ENCODE peak calls at places on chromosomes 7 and 10, in nine cellular contexts. M is heart left ventricle; O is CD4-positive, alpha-beta T cell; Q is K562; R is fibroblast of pulmonary artery; K is heart right ventricle; H is neural crest cell; L is psoas muscle; V is CD14-positive monocyte. D is an unnamed sample.

GRCh38 chr10:17923728-17924127 is 28.0 kb upstream of the SLC39A12 start:
- DNase-seq in M (no peak), H (no peak), Q (no peak), L (no peak), R (peak), V (no peak), K (no peak), O (no peak), D (no peak)

GRCh38 chr10:90007226-90007625 is 305.8 kb downstream of the KIF20B start:
- DNase-seq in K (no peak), O (no peak), V (no peak), R (no peak), L (no peak), H (no peak), M (no peak), Q (no peak), D (no peak)

GRCh38 chr10:57627642-57628178 is 640.0 kb downstream of the IPMK start:
- DNase-seq in V (no peak), K (no peak), R (no peak), M (no peak), H (no peak), O (no peak), L (no peak), Q (no peak), D (no peak)

GRCh38 chr10:63352976-63353375 is 112.8 kb downstream of the JMJD1C start:
- DNase-seq in R (no peak), L (no peak), M (no peak), V (no peak), H (no peak), O (no peak), Q (no peak), K (no peak), D (no peak)

GRCh38 chr10:91590904-91591791 is 41.7 kb downstream of the PPP1R3C start:
- DNase-seq in Q (peak), M (peak), K (peak), O (no peak), L (peak), H (no peak), R (peak), V (no peak), D (no peak)

GRCh38 chr10:15744217-15744865 is 24.6 kb upstream of the ITGA8 start:
- DNase-seq in R (peak), M (peak), O (no peak), K (no peak), V (no peak), H (peak), Q (peak), L (no peak), D (no peak)

GRCh38 chr10:44946201-44946600 is 13.4 kb upstream of the RASSF4 start:
- DNase-seq in Q (no peak), R (no peak), L (no peak), O (no peak), V (no peak), H (no peak), M (no peak), K (no peak), D (no peak)

GRCh38 chr7:33185786-33186185 is 56.4 kb downstream of the BBS9 start:
- DNase-seq in O (no peak), H (no peak), Q (peak), R (peak), K (no peak), L (no peak), V (no peak), M (no peak), D (no peak)

GRCh38 chr7:115475206-115475605 is 553.3 kb downstream of the MDFIC start:
- DNase-seq in H (no peak), R (no peak), O (no peak), L (no peak), K (no peak), Q (no peak), V (no peak), M (no peak), D (no peak)

GRCh38 chr10:126160971-126161630 is 227.2 kb downstream of the ADAM12 start:
- DNase-seq in M (no peak), V (no peak), L (no peak), Q (no peak), K (no peak), H (no peak), O (no peak), R (no peak), D (no peak)

GRCh38 chr10:73991846-73992245 is 6.1 kb upstream of the VCL start:
- DNase-seq in O (peak), M (peak), V (peak), L (peak), Q (peak), R (no peak), H (no peak), K (no peak), D (no peak)

GRCh38 chr7:158270106-158270775 is 317.4 kb downstream of the PTPRN2 start:
- DNase-seq in R (no peak), L (peak), K (no peak), H (no peak), V (peak), M (peak), Q (no peak), O (no peak), D (peak)

GRCh38 chr10:52011113-52011512 is 303.0 kb upstream of the DKK1 start:
- DNase-seq in Q (no peak), H (no peak), M (no peak), V (no peak), K (no peak), O (no peak), R (no peak), L (no peak), D (no peak)

GRCh38 chr10:124019886-124020797 is 73.3 kb downstream of the CHST15 start:
- DNase-seq in K (peak), Q (no peak), R (no peak), O (no peak), M (peak), V (no peak), H (no peak), L (peak), D (no peak)

GRCh38 chr7:24366901-24367300 is 82.9 kb downstream of the NPY start:
- DNase-seq in L (no peak), R (no peak), H (no peak), O (no peak), V (no peak), K (no peak), M (no peak), Q (no peak), D (no peak)

GRCh38 chr10:128969551-128969950 is 497.5 kb upstream of the MGMT start:
- DNase-seq in K (no peak), V (no peak), L (no peak), Q (no peak), M (no peak), O (no peak), H (no peak), R (no peak), D (no peak)

GRCh38 chr7:134941185-134941900 is 45.0 kb upstream of the AGBL3 start:
- DNase-seq in V (no peak), M (no peak), R (peak), K (no peak), O (no peak), L (no peak), Q (no peak), H (no peak), D (no peak)

GRCh38 chr7:100682228-100682741 is 8.7 kb downstream of the GNB2 start:
- DNase-seq in M (no peak), R (no peak), Q (peak), V (no peak), O (no peak), H (no peak), L (peak), K (no peak), D (no peak)

GRCh38 chr7:98163704-98164478 is 47.3 kb upstream of the BHLHA15 start:
- DNase-seq in M (no peak), L (no peak), V (no peak), H (no peak), O (no peak), Q (no peak), K (no peak), R (peak), D (no peak)

GRCh38 chr10:128263891-128264688 is 137.9 kb upstream of the MKI67 start:
- DNase-seq in M (peak), L (peak), H (peak), V (no peak), K (peak), Q (peak), O (peak), R (peak), D (no peak)

GRCh38 chr7:118186491-118186890 is 2.5 kb downstream of the LSM8 start:
- DNase-seq in K (no peak), O (no peak), Q (no peak), L (no peak), R (no peak), H (no peak), V (no peak), M (no peak), D (no peak)

GRCh38 chr10:102767428-102768160 is 23.8 kb downstream of the WBP1L start:
- DNase-seq in K (no peak), R (no peak), H (no peak), M (no peak), Q (no peak), O (no peak), L (no peak), V (no peak), D (no peak)

GRCh38 chr7:106270122-106270977 is 14.4 kb downstream of the NAMPT start:
- DNase-seq in Q (no peak), K (no peak), V (no peak), R (peak), L (no peak), H (no peak), M (no peak), O (no peak), D (no peak)

GRCh38 chr7:47803846-47804245 is 144.4 kb downstream of the PKD1L1 start:
- DNase-seq in V (no peak), O (no peak), R (no peak), H (no peak), K (no peak), L (no peak), M (no peak), Q (no peak), D (no peak)

GRCh38 chr10:132848306-132848705 is 62.4 kb upstream of the NKX6-2 start:
- DNase-seq in Q (no peak), H (no peak), M (no peak), V (no peak), R (no peak), K (peak), O (peak), L (no peak), D (no peak)

GRCh38 chr7:102264367-102264891 is 22.2 kb upstream of the SH2B2 start:
- DNase-seq in Q (peak), L (no peak), M (no peak), R (peak), V (no peak), K (no peak), H (no peak), O (no peak), D (no peak)

GRCh38 chr10:48456361-48456804 is 148.5 kb downstream of the ARHGAP22 start:
- DNase-seq in M (peak), K (peak), V (peak), H (no peak), Q (peak), R (peak), O (no peak), L (peak), D (no peak)

GRCh38 chr10:72242675-72243074 is 26.6 kb upstream of the ASCC1 start:
- DNase-seq in L (peak), M (peak), V (no peak), O (no peak), R (peak), Q (no peak), H (no peak), K (peak), D (peak)

GRCh38 chr10:120963053-120963533 is 111.9 kb downstream of the WDR11 start:
- DNase-seq in L (no peak), R (no peak), Q (no peak), O (no peak), M (no peak), V (no peak), H (no peak), K (no peak), D (no peak)

GRCh38 chr10:111267673-111268072 is 190.8 kb downstream of the ADRA2A start:
- DNase-seq in L (no peak), K (no peak), M (no peak), Q (no peak), V (no peak), R (no peak), H (no peak), O (no peak), D (no peak)

GRCh38 chr7:134448359-134449229 is 10.3 kb downstream of the AKR1B1 start:
- DNase-seq in M (no peak), K (no peak), H (no peak), L (no peak), Q (peak), R (peak), V (no peak), O (no peak), D (no peak)

GRCh38 chr7:28732037-28732869 is 225.9 kb downstream of the TRIL start:
- DNase-seq in L (no peak), Q (no peak), K (peak), H (no peak), R (peak), M (peak), O (no peak), V (no peak), D (no peak)

GRCh38 chr7:132122901-132123300 is 453.4 kb downstream of the PLXNA4 start:
- DNase-seq in L (no peak), R (no peak), M (no peak), H (no peak), K (no peak), O (no peak), V (no peak), Q (no peak), D (no peak)

GRCh38 chr10:49598164-49598856 is 11.8 kb upstream of the SLC18A3 start:
- DNase-seq in R (no peak), Q (no peak), L (no peak), V (peak), H (no peak), O (no peak), M (no peak), K (no peak), D (no peak)

GRCh38 chr7:81013036-81013435 is 94.2 kb upstream of the SEMA3C start:
- DNase-seq in H (no peak), L (no peak), K (no peak), M (no peak), Q (no peak), R (peak), V (no peak), O (no peak), D (no peak)

GRCh38 chr7:447523-447922 is 72.1 kb downstream of the PDGFA start:
- DNase-seq in Q (peak), V (no peak), H (no peak), R (no peak), M (no peak), K (no peak), O (no peak), L (no peak), D (peak)

GRCh38 chr7:112985377-112985987 is 101.1 kb downstream of the GPR85 start:
- DNase-seq in Q (no peak), V (no peak), R (peak), K (no peak), O (no peak), H (no peak), L (no peak), M (no peak), D (no peak)

GRCh38 chr7:171364-171904 is 20.9 kb upstream of the FAM20C start:
- DNase-seq in H (no peak), R (no peak), K (no peak), V (no peak), M (no peak), Q (no peak), L (peak), O (no peak), D (peak)

GRCh38 chr10:6384847-6385246 is 182.1 kb downstream of the PFKFB3 start:
- DNase-seq in R (no peak), L (no peak), O (no peak), V (no peak), M (no peak), H (no peak), K (no peak), Q (no peak), D (no peak)

DNA sequence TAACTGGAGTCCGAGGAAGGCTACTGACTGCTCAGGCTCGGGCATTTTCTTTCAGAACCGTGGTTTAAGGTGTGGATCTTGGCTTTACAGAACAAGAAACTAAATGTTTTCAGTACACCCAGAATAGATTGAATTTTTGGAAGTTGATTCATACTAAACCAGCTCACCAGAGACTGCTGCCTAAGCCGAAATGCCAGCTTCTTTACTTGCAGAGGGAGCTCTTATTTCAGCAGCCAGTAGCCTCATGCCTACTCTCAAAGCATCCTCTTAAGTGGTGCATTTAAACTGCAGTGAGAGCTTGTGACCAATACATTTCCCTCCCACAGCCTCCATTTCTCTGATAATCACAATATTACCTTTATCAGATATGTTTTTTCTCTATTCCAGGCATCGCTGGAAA is 615.1 kb downstream of the SUGCT start:
- DNase-seq in H (no peak), M (no peak), Q (no peak), R (no peak), K (no peak), L (no peak), V (no peak), O (no peak), D (no peak)
- TF ChIP-seq CTCF in H (no peak), M (no peak), Q (no peak), R (no peak), K (no peak), L (no peak), V (no peak), O (no peak), D (no peak)

GRCh38 chr7:149209518-149210269 is 14.3 kb downstream of the ZNF282 start:
- DNase-seq in K (no peak), V (no peak), O (peak), M (no peak), Q (peak), R (peak), H (peak), L (peak), D (no peak)
- TF ChIP-seq CTCF in K (peak), V (peak), O (peak), M (peak), Q (peak), R (peak), H (peak), L (no peak), D (peak)

GRCh38 chr7:90552521-90552920 is 43.6 kb upstream of the CDK14 start:
- DNase-seq in L (no peak), O (no peak), V (no peak), M (no peak), H (no peak), K (no peak), R (peak), Q (no peak), D (no peak)
- TF ChIP-seq CTCF in L (peak), O (no peak), V (peak), M (peak), H (peak), K (peak), R (peak), Q (no peak), D (peak)

GRCh38 chr10:77971804-77972144 is 45.2 kb upstream of the DLG5 start:
- DNase-seq in Q (no peak), M (no peak), V (no peak), R (no peak), L (no peak), H (no peak), K (no peak), O (no peak), D (peak)

GRCh38 chr10:77970869-77971803 is 44.6 kb upstream of the DLG5 start:
- DNase-seq in R (peak), V (no peak), O (no peak), H (no peak), L (peak), Q (peak), K (peak), M (peak), D (peak)

GRCh38 chr10:77973276-77973675 is 46.7 kb upstream of the DLG5 start:
- DNase-seq in K (no peak), R (no peak), H (no peak), L (no peak), M (no peak), O (no peak), V (no peak), Q (no peak), D (peak)

GRCh38 chr10:77974396-77975074 is 48.0 kb upstream of the DLG5 start:
- DNase-seq in K (no peak), R (peak), L (no peak), H (peak), O (no peak), M (no peak), Q (peak), V (no peak), D (peak)

GRCh38 chr10:77972148-77972547 is 45.6 kb upstream of the DLG5 start:
- DNase-seq in V (no peak), K (no peak), Q (no peak), O (no peak), M (no peak), L (no peak), H (no peak), R (no peak), D (peak)
- TF ChIP-seq CTCF in V (no peak), K (no peak), Q (no peak), O (no peak), M (no peak), L (no peak), H (no peak), R (no peak), D (no peak)

GRCh38 chr7:154640917-154641316 is 362.0 kb downstream of the PAXIP1 start:
- DNase-seq in K (no peak), L (no peak), Q (no peak), O (no peak), M (no peak), V (no peak), R (no peak), H (no peak), D (no peak)

GRCh38 chr7:154644366-154644765 is 358.6 kb downstream of the PAXIP1 start:
- DNase-seq in R (no peak), V (no peak), M (no peak), H (no peak), L (no peak), Q (no peak), O (no peak), K (no peak), D (no peak)

GRCh38 chr7:154638286-154638685 is 364.6 kb downstream of the PAXIP1 start:
- DNase-seq in Q (no peak), M (no peak), R (no peak), O (no peak), H (no peak), L (no peak), K (no peak), V (no peak), D (no peak)

GRCh38 chr7:154640266-154640865 is 362.6 kb downstream of the PAXIP1 start:
- DNase-seq in R (no peak), V (no peak), O (no peak), K (no peak), Q (peak), H (no peak), M (no peak), L (no peak), D (no peak)
- TF ChIP-seq CTCF in R (no peak), V (no peak), O (no peak), K (no peak), Q (peak), H (peak), M (no peak), L (no peak), D (no peak)

DNA sequence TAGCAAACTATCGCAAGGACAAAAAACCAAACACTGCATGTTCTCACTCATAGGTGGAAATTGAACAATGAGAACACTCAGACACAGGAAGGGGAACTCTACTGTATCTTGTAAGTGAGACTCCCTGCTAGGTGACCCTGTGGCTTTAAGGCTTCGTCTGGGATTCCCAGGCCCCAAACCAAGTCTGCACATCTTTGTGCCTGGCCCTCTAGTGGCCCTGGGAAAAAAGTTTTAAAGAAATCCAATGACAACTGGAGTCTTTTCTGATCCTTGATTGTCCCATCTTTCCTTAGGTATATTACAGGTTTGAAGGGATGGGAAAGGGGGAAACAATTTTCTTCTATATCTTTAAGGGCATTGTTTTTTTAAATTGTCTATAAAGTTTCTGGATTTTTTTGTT is 10.6 kb upstream of the LIPM start:
- DNase-seq in M (no peak), V (no peak), Q (no peak), H (peak), R (peak), L (no peak), O (no peak), K (no peak), D (no peak)
- TF ChIP-seq CTCF in M (peak), V (peak), Q (no peak), H (peak), R (peak), L (peak), O (peak), K (peak), D (peak)

GRCh38 chr10:114121031-114121430 is 53.0 kb downstream of the CCDC186 start:
- DNase-seq in Q (no peak), K (no peak), R (no peak), H (no peak), O (no peak), L (no peak), V (no peak), M (no peak), D (no peak)
- TF ChIP-seq CTCF in Q (no peak), K (no peak), R (no peak), H (peak), O (no peak), L (no peak), V (no peak), M (no peak), D (peak)

D was measured in chondrocyte.